ENCODE peak calls at places on chromosomes 16 and 17, in five cellular contexts. M is heart left ventricle; C is CD4-positive, CD25-positive, alpha-beta regulatory T cell; L is neural progenitor cell; J is spleen. O is an unnamed sample.

GRCh38 chr17:35063514-35064223 is at the start of gene RFFL:
- DNase-seq in M (peak; percentile 80), C (peak; percentile 93), L (peak; percentile 83), J (peak; percentile 92), O (peak; percentile 86)

GRCh38 chr16:57318240-57318970 is 33.9 kb upstream of the PLLP start:
- DNase-seq in M (no peak), C (no peak), L (peak; percentile 36), J (peak; percentile 38), O (no peak)

GRCh38 chr16:1526608-1527555 is 6.6 kb upstream of the TMEM204 start:
- DNase-seq in M (no peak), C (peak; percentile 40), L (no peak), J (no peak), O (no peak)

GRCh38 chr17:50843150-50843905 is 7.9 kb downstream of the WFIKKN2 start:
- DNase-seq in M (no peak), C (no peak), L (no peak), J (no peak), O (no peak)

GRCh38 chr17:35189291-35189690 is 4.9 kb downstream of the SLC35G3 start:
- DNase-seq in M (no peak), C (no peak), L (no peak), J (no peak), O (no peak)

GRCh38 chr17:39872700-39873099 is 4.7 kb downstream of the ZPBP2 start:
- DNase-seq in M (no peak), C (no peak), L (no peak), J (no peak), O (no peak)

GRCh38 chr17:9432867-9433495 is 142.6 kb downstream of the STX8 start:
- DNase-seq in M (no peak), C (peak; percentile 2), L (no peak), J (no peak), O (no peak)

GRCh38 chr17:2222901-2223616 is 80.5 kb downstream of the SMG6 start:
- DNase-seq in M (peak; percentile 59), C (no peak), L (peak; percentile 21), J (no peak), O (peak; percentile 65)

GRCh38 chr16:19005561-19006445 is 22.1 kb downstream of the TMC7 start:
- DNase-seq in M (peak; percentile 37), C (no peak), L (peak; percentile 57), J (peak; percentile 41), O (no peak)

GRCh38 chr17:42421479-42422332 is 1.4 kb downstream of the CAVIN1 start:
- DNase-seq in M (peak; percentile 65), C (no peak), L (peak; percentile 59), J (peak; percentile 78), O (no peak)

GRCh38 chr17:61634011-61634539 is 43.1 kb upstream of the NACA2 start:
- DNase-seq in M (no peak), C (no peak), L (no peak), J (no peak), O (no peak)

GRCh38 chr17:62955841-62956352 is 10.1 kb upstream of the TANC2 start:
- DNase-seq in M (no peak), C (no peak), L (no peak), J (no peak), O (no peak)

GRCh38 chr16:80466024-80466986 is 74.5 kb upstream of the DYNLRB2 start:
- DNase-seq in M (peak; percentile 39), C (peak; percentile 63), L (peak; percentile 93), J (peak; percentile 89), O (peak; percentile 3)

GRCh38 chr17:16415031-16415924 is at the start of gene TRPV2:
- DNase-seq in M (peak; percentile 59), C (peak; percentile 80), L (peak; percentile 45), J (peak; percentile 94), O (no peak)

GRCh38 chr16:88878967-88879787 is 12.7 kb upstream of the PABPN1L start:
- DNase-seq in M (no peak), C (no peak), L (no peak), J (no peak), O (no peak)

GRCh38 chr16:85129846-85130706 is 17.8 kb upstream of the CIBAR2 start:
- DNase-seq in M (no peak), C (no peak), L (no peak), J (no peak), O (no peak)

GRCh38 chr16:15553313-15554088 is 89.5 kb downstream of the MARF1 start:
- DNase-seq in M (no peak), C (no peak), L (no peak), J (no peak), O (no peak)

GRCh38 chr16:49461517-49461951 is 87.9 kb downstream of the C16orf78 start:
- DNase-seq in M (peak; percentile 6), C (no peak), L (no peak), J (peak; percentile 73), O (no peak)

GRCh38 chr17:49016775-49017463 is 19.7 kb downstream of the IGF2BP1 start:
- DNase-seq in M (no peak), C (no peak), L (no peak), J (no peak), O (no peak)

GRCh38 chr17:49013311-49014205 is 16.4 kb downstream of the IGF2BP1 start:
- DNase-seq in M (no peak), C (no peak), L (peak; percentile 95), J (no peak), O (no peak)

GRCh38 chr17:49015924-49016774 is 19.0 kb downstream of the IGF2BP1 start:
- DNase-seq in M (no peak), C (no peak), L (no peak), J (no peak), O (no peak)

GRCh38 chr17:49012893-49013255 is 15.7 kb downstream of the IGF2BP1 start:
- DNase-seq in M (no peak), C (no peak), L (peak; percentile 28), J (no peak), O (no peak)

DNA sequence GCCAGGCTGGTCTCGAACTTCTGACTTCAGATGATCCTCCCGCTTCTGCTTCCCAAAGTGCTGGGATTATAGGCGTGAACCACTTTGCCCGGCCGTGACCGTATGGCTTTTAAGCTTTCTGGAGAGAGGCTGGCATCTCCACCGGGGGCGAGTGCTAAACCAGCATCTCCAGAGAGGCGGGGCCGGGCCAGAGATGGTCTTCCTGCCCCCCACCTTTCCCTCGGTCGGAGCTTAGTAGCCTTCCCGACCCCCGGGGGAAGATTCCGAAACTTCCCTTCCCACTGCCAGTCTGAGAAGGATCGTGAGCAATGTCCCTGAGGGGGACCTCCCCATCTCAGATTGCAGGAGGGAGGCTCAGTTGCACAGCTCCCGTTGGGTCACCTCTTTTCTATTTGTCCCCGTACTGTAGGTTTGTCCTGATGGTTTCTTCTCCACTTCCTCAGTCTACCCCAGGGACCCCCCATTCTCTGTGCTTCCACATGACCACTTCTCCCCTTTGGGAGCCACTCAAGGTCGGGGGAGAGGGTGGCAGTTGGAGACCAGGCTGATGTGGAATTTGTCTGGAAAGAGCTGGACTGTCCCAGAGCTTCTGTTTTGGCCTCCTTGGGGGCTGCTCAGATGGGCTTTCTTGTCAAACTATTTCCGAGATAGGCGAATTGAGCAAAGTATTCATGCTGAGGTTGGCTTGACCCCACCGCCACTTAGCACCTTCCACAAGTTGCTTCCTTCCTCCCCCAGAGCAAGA is 18.2 kb downstream of the IGF2BP1 start:
- DNase-seq in M (no peak), C (no peak), L (no peak), J (no peak), O (no peak)
- H3K27me3 ChIP-seq in M (peaks cover 25% of the 10 kb centered on the region), C (peaks cover 12% of the 10 kb centered on the region), L (no peaks in the 10 kb centered on the region), J (peaks cover 90% of the 10 kb centered on the region), O (peaks cover 4% of the 10 kb centered on the region)

DNA sequence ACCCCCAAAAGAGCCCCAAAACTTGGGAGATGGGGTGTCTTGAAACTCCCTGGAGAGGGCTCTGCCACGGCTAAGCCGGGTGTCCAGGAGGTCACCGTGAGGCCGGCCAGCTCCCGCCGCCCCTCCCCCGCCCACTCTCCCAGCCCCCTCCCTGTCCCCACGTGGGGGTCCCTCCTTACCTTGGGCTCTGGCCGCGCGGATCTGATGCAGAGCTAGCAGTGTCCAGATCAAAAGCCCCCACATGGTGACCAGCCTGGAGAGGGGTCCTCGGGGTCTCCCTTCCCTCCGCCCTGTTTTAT is 450 bp downstream of the SDK2 start:
- DNase-seq in M (no peak), C (no peak), L (peak; percentile 58), J (no peak), O (no peak)
- H3K27me3 ChIP-seq in M (no peaks in the 10 kb centered on the region), C (peaks cover 8% of the 10 kb centered on the region), L (peaks cover 21% of the 10 kb centered on the region), J (peaks cover 79% of the 10 kb centered on the region), O (peaks cover 4% of the 10 kb centered on the region)

GRCh38 chr16:71618429-71618828 is 7.6 kb upstream of the MARVELD3 start:
- DNase-seq in M (no peak), C (no peak), L (no peak), J (no peak), O (no peak)
- H3K27me3 ChIP-seq in M (no peaks in the 10 kb centered on the region), C (peaks cover 5% of the 10 kb centered on the region), L (no peaks in the 10 kb centered on the region), J (peaks cover 35% of the 10 kb centered on the region), O (no peaks in the 10 kb centered on the region)

DNA sequence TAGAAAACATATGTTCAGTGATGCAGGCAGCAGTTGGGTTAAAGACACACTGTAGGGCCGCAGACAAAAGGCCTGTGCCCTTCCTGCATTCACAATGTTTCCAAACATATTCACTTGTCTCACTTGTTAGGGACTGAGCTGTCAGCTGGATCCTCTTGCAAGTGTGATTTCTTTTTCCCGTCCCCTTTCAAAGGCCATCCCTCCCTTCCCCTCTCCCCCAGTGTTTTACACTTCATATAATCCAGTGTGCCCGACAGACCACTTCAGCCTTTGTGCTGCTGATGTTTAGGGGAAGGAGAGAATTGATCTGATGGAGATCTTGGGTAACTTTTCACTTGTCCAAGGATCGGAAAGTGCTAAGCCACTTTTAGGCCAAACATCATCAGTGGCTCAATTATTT is 217.1 kb downstream of the FTO start:
- DNase-seq in M (no peak), C (no peak), L (peak; percentile 59), J (no peak), O (no peak)
- H3K27me3 ChIP-seq in M (no peaks in the 10 kb centered on the region), C (no peaks in the 10 kb centered on the region), L (no peaks in the 10 kb centered on the region), J (no peaks in the 10 kb centered on the region), O (no peaks in the 10 kb centered on the region)

O was measured in effector memory CD4-positive, alpha-beta T cell.